ENCODE peak calls at places on chromosomes 7 and 10, in seven cellular contexts. O, C, M, V, P, W and Z are unnamed samples.

GRCh38 chr10:15539262-15539661 is 168.2 kb upstream of the FAM171A1 start:
- DNase-seq in O (no peak), C (no peak), M (no peak), V (no peak), P (no peak), W (no peak), Z (no peak)

GRCh38 chr10:132611026-132611910 is 73.7 kb downstream of the INPP5A start:
- DNase-seq in O (no peak), C (no peak), M (no peak), V (no peak), P (no peak), W (no peak), Z (no peak)

GRCh38 chr10:50416181-50416824 is 165.0 kb upstream of the ASAH2 start:
- DNase-seq in O (no peak), C (no peak), M (no peak), V (no peak), P (no peak), W (no peak), Z (no peak)

GRCh38 chr7:81960026-81960425 is 190.2 kb upstream of the HGF start:
- DNase-seq in O (no peak), C (no peak), M (no peak), V (no peak), P (no peak), W (no peak), Z (no peak)

GRCh38 chr10:132835848-132836233 is 49.9 kb upstream of the NKX6-2 start:
- DNase-seq in O (no peak), C (no peak), M (no peak), V (no peak), P (peak; percentile 45), W (no peak), Z (no peak)

GRCh38 chr7:7226407-7226806 is 44.1 kb downstream of the C1GALT1 start:
- DNase-seq in O (no peak), C (no peak), M (peak; percentile 35), V (no peak), P (no peak), W (no peak), Z (no peak)

GRCh38 chr7:31175672-31176071 is 123.6 kb downstream of the ADCYAP1R1 start:
- DNase-seq in O (no peak), C (no peak), M (no peak), V (no peak), P (peak; percentile 60), W (no peak), Z (no peak)

GRCh38 chr10:86225098-86225782 is 141.4 kb downstream of the GRID1 start:
- DNase-seq in O (no peak), C (no peak), M (peak; percentile 51), V (no peak), P (no peak), W (peak; percentile 37), Z (no peak)

GRCh38 chr10:99548041-99548530 is 15.3 kb downstream of the NKX2-3 start:
- DNase-seq in O (no peak), C (no peak), M (no peak), V (no peak), P (peak; percentile 71), W (peak; percentile 80), Z (no peak)

GRCh38 chr7:145817687-145818086 is 298.9 kb upstream of the CNTNAP2 start:
- DNase-seq in O (no peak), C (no peak), M (no peak), V (no peak), P (no peak), W (no peak), Z (no peak)

GRCh38 chr10:13840036-13840435 is 253.3 kb downstream of the PRPF18 start:
- DNase-seq in O (no peak), C (no peak), M (no peak), V (no peak), P (no peak), W (peak; percentile 17), Z (no peak)

GRCh38 chr10:69994262-69994661 is 58.4 kb upstream of the MACROH2A2 start:
- DNase-seq in O (no peak), C (peak; percentile 14), M (peak; percentile 57), V (no peak), P (peak; percentile 62), W (peak; percentile 48), Z (no peak)

GRCh38 chr10:102009801-102010425 is 46.1 kb downstream of the ARMH3 start:
- DNase-seq in O (peak; percentile 14), C (no peak), M (peak; percentile 93), V (no peak), P (peak; percentile 91), W (peak; percentile 91), Z (peak; percentile 14)

GRCh38 chr7:55178863-55179773 is 160.3 kb downstream of the EGFR start:
- DNase-seq in O (no peak), C (no peak), M (no peak), V (no peak), P (no peak), W (no peak), Z (no peak)

GRCh38 chr10:70069346-70069745 is 16.7 kb downstream of the MACROH2A2 start:
- DNase-seq in O (no peak), C (no peak), M (no peak), V (no peak), P (no peak), W (no peak), Z (no peak)

GRCh38 chr10:74801447-74801846 is 25.0 kb upstream of the KAT6B start:
- DNase-seq in O (no peak), C (no peak), M (no peak), V (no peak), P (no peak), W (no peak), Z (no peak)

GRCh38 chr10:69316313-69317059 is 38.2 kb downstream of the HK1 start:
- DNase-seq in O (no peak), C (no peak), M (peak; percentile 58), V (no peak), P (no peak), W (peak; percentile 69), Z (no peak)

GRCh38 chr10:133114726-133115452 is 27.2 kb downstream of the ADGRA1 start:
- DNase-seq in O (no peak), C (no peak), M (no peak), V (no peak), P (no peak), W (no peak), Z (no peak)

GRCh38 chr7:99752354-99752753 is 17.4 kb upstream of the CYP3A7 start:
- DNase-seq in O (no peak), C (no peak), M (peak; percentile 41), V (no peak), P (no peak), W (no peak), Z (no peak)

GRCh38 chr7:603152-603941 is 83.7 kb upstream of the PDGFA start:
- DNase-seq in O (peak; percentile 52), C (no peak), M (no peak), V (no peak), P (no peak), W (no peak), Z (no peak)